ENCODE peak calls at places on chromosome 2, in seven cellular contexts. I is T-helper 9 cell; Q is erythroblast; O is activated CD4-positive, alpha-beta memory T cell treated with anti-CD3 and anti-CD28 coated beads, Interleukin-2, amount 10 ng/mL, durations not matched to agents 7 days and 5 days; S is OCI-LY7; J is HT1080; Y is G401. W is an unnamed sample.
A peak's percentile ranks its signal among the peaks of the same experiment; 100 is the strongest.

GRCh38 chr2:234996467-234997270 is 44.9 kb downstream of the SH3BP4 start:
- DNase-seq in I (no peak), Q (no peak), O (no peak), S (no peak), J (peak; percentile 82), Y (peak; percentile 20), W (peak; percentile 31)

GRCh38 chr2:194819367-194819766 is 837.7 kb upstream of the SLC39A10 start:
- DNase-seq in I (no peak), Q (no peak), O (no peak), S (no peak), J (peak; percentile 10), Y (peak; percentile 33), W (peak; percentile 50)

GRCh38 chr2:224518806-224519580 is 66.2 kb downstream of the CUL3 start:
- DNase-seq in I (no peak), Q (no peak), O (no peak), S (peak; percentile 25), J (peak; percentile 18), Y (no peak), W (peak; percentile 25)

GRCh38 chr2:42132066-42132965 is 36.8 kb upstream of the EML4 start:
- DNase-seq in I (no peak), Q (no peak), O (no peak), S (no peak), J (no peak), Y (no peak), W (peak; percentile 44)

GRCh38 chr2:213046431-213046830 is 105.0 kb downstream of the IKZF2 start:
- DNase-seq in I (no peak), Q (no peak), O (no peak), S (no peak), J (no peak), Y (peak; percentile 59), W (no peak)

GRCh38 chr2:204051476-204051875 is 114.9 kb downstream of the ICOS start:
- DNase-seq in I (no peak), Q (no peak), O (no peak), S (peak; percentile 46), J (peak; percentile 13), Y (no peak), W (peak; percentile 8)

GRCh38 chr2:197097578-197098366 is 171.3 kb upstream of the PGAP1 start:
- DNase-seq in I (no peak), Q (no peak), O (no peak), S (no peak), J (no peak), Y (peak; percentile 43), W (peak; percentile 29)

GRCh38 chr2:23375448-23375847 is 9.5 kb upstream of the KLHL29 start:
- DNase-seq in I (no peak), Q (no peak), O (no peak), S (peak; percentile 65), J (peak; percentile 45), Y (peak; percentile 45), W (peak; percentile 63)

GRCh38 chr2:59888015-59888414 is 665.4 kb downstream of the BCL11A start:
- DNase-seq in I (no peak), Q (no peak), O (peak; percentile 16), S (peak; percentile 85), J (no peak), Y (no peak), W (no peak)

GRCh38 chr2:216086207-216086893 is 4.6 kb downstream of the TMEM169 start:
- DNase-seq in I (no peak), Q (no peak), O (no peak), S (no peak), J (no peak), Y (no peak), W (no peak)

GRCh38 chr2:79874015-79874414 is 361.2 kb downstream of the CTNNA2 start:
- DNase-seq in I (no peak), Q (no peak), O (no peak), S (no peak), J (no peak), Y (no peak), W (no peak)

GRCh38 chr2:238882083-238882755 is 34.3 kb downstream of the TWIST2 start:
- DNase-seq in I (no peak), Q (no peak), O (no peak), S (no peak), J (no peak), Y (no peak), W (no peak)

GRCh38 chr2:149383340-149383739 is 53.0 kb downstream of the LYPD6 start:
- DNase-seq in I (no peak), Q (no peak), O (no peak), S (no peak), J (peak; percentile 52), Y (no peak), W (no peak)

GRCh38 chr2:100053087-100053486 is 89.3 kb downstream of the AFF3 start:
- DNase-seq in I (no peak), Q (no peak), O (no peak), S (no peak), J (no peak), Y (no peak), W (no peak)

GRCh38 chr2:230230801-230231200 is 5.3 kb downstream of the SP140 start:
- DNase-seq in I (no peak), Q (no peak), O (no peak), S (peak; percentile 18), J (no peak), Y (no peak), W (no peak)

GRCh38 chr2:105194022-105194681 is 47.4 kb upstream of the GPR45 start:
- DNase-seq in I (no peak), Q (no peak), O (no peak), S (no peak), J (no peak), Y (no peak), W (no peak)

GRCh38 chr2:147860009-147860408 is 15.2 kb downstream of the ACVR2A start:
- DNase-seq in I (no peak), Q (no peak), O (no peak), S (no peak), J (no peak), Y (no peak), W (no peak)

GRCh38 chr2:35199298-35199697 is 1156.3 kb upstream of the CRIM1 start:
- DNase-seq in I (no peak), Q (no peak), O (no peak), S (no peak), J (no peak), Y (no peak), W (peak; percentile 16)

GRCh38 chr2:111119004-111119846 is 1.5 kb upstream of the BCL2L11 start:
- DNase-seq in I (peak; percentile 22), Q (peak; percentile 62), O (peak; percentile 40), S (peak; percentile 30), J (no peak), Y (no peak), W (no peak)

GRCh38 chr2:29295843-29296242 is 180.6 kb downstream of the CLIP4 start:
- DNase-seq in I (no peak), Q (no peak), O (no peak), S (no peak), J (no peak), Y (peak; percentile 50), W (peak; percentile 44)

GRCh38 chr2:62744603-62745002 is 39.1 kb downstream of the EHBP1 start:
- DNase-seq in I (no peak), Q (no peak), O (no peak), S (no peak), J (no peak), Y (no peak), W (no peak)

GRCh38 chr2:183149489-183149888 is 25.2 kb downstream of the NUP35 start:
- DNase-seq in I (no peak), Q (no peak), O (no peak), S (no peak), J (no peak), Y (no peak), W (no peak)

GRCh38 chr2:111930875-111931274 is 32.5 kb downstream of the MERTK start:
- DNase-seq in I (no peak), Q (no peak), O (peak; percentile 21), S (no peak), J (peak; percentile 86), Y (peak; percentile 8), W (peak; percentile 91)

GRCh38 chr2:146130290-146130689 is 1610.4 kb upstream of the ZEB2 start:
- DNase-seq in I (no peak), Q (no peak), O (no peak), S (no peak), J (no peak), Y (no peak), W (no peak)

GRCh38 chr2:181376442-181376841 is 80.7 kb upstream of the ITGA4 start:
- DNase-seq in I (no peak), Q (no peak), O (no peak), S (peak; percentile 29), J (no peak), Y (no peak), W (no peak)

GRCh38 chr2:101351207-101351606 is 36.1 kb downstream of the CREG2 start:
- DNase-seq in I (no peak), Q (no peak), O (no peak), S (no peak), J (no peak), Y (no peak), W (no peak)

GRCh38 chr2:159449504-159450124 is 163.1 kb upstream of the WDSUB1 start:
- DNase-seq in I (no peak), Q (no peak), O (no peak), S (no peak), J (no peak), Y (no peak), W (no peak)

GRCh38 chr2:68776124-68776523 is 41.5 kb downstream of the ARHGAP25 start:
- DNase-seq in I (no peak), Q (no peak), O (no peak), S (peak; percentile 58), J (no peak), Y (no peak), W (no peak)

GRCh38 chr2:128166954-128167353 is 76.0 kb downstream of the UGGT1 start:
- DNase-seq in I (no peak), Q (no peak), O (no peak), S (no peak), J (no peak), Y (no peak), W (no peak)

GRCh38 chr2:217930783-217931563 is 71.8 kb downstream of the TNS1 start:
- DNase-seq in I (no peak), Q (no peak), O (peak; percentile 19), S (no peak), J (no peak), Y (no peak), W (no peak)

GRCh38 chr2:11133238-11133935 is 21.9 kb upstream of the SLC66A3 start:
- DNase-seq in I (no peak), Q (no peak), O (no peak), S (no peak), J (no peak), Y (peak; percentile 27), W (no peak)

GRCh38 chr2:240389302-240389805 is 46.1 kb upstream of the GPC1 start:
- DNase-seq in I (no peak), Q (no peak), O (no peak), S (no peak), J (no peak), Y (no peak), W (no peak)

GRCh38 chr2:11168488-11168887 is 13.2 kb downstream of the SLC66A3 start:
- DNase-seq in I (no peak), Q (no peak), O (no peak), S (no peak), J (no peak), Y (no peak), W (no peak)

GRCh38 chr2:136381722-136382633 is 264.0 kb upstream of the CXCR4 start:
- DNase-seq in I (peak; percentile 47), Q (no peak), O (peak; percentile 89), S (peak; percentile 96), J (no peak), Y (no peak), W (no peak)

GRCh38 chr2:201403904-201404303 is 46.8 kb upstream of the FLACC1 start:
- DNase-seq in I (no peak), Q (peak; percentile 36), O (no peak), S (no peak), J (no peak), Y (no peak), W (peak; percentile 53)